ENCODE peak calls at places on chromosome 6, in four cellular contexts. One of them, this sample, is unnamed. For H3K27me3, the result is how much of the 10 kb centered on the place peaks cover.

GRCh38 chr6:43830775-43831174 is 60.8 kb downstream of the VEGFA start:
- DNase-seq in mesendoderm: no peak
- DNase-seq in PC-9: no peak
- DNase-seq in CD8-positive, alpha-beta T cell: no peak
- DNase-seq in this sample: no peak

GRCh38 chr6:166507380-166507779 is 79.1 kb downstream of the RAMACL start:
- DNase-seq in mesendoderm: no peak
- DNase-seq in PC-9: no peak
- DNase-seq in CD8-positive, alpha-beta T cell: no peak
- DNase-seq in this sample: no peak

GRCh38 chr6:152091851-152092341 is 284.4 kb downstream of the ESR1 start:
- DNase-seq in mesendoderm: no peak
- DNase-seq in PC-9: no peak
- DNase-seq in CD8-positive, alpha-beta T cell: no peak
- DNase-seq in this sample: no peak

GRCh38 chr6:21801786-21802610 is 208.4 kb downstream of the SOX4 start:
- DNase-seq in mesendoderm: no peak
- DNase-seq in PC-9: no peak
- DNase-seq in CD8-positive, alpha-beta T cell: no peak
- DNase-seq in this sample: no peak

GRCh38 chr6:169398342-169399105 is 144.9 kb upstream of the THBS2 start:
- DNase-seq in mesendoderm: no peak
- DNase-seq in PC-9: no peak
- DNase-seq in CD8-positive, alpha-beta T cell: no peak
- DNase-seq in this sample: no peak

GRCh38 chr6:43175676-43176422 is 4.8 kb downstream of the SRF start:
- DNase-seq in mesendoderm: no peak
- DNase-seq in PC-9: no peak
- DNase-seq in CD8-positive, alpha-beta T cell: no peak
- DNase-seq in this sample: no peak

GRCh38 chr6:132190097-132190814 is 211.0 kb downstream of the MOXD1 start:
- DNase-seq in mesendoderm: peak
- DNase-seq in PC-9: no peak
- DNase-seq in CD8-positive, alpha-beta T cell: no peak
- DNase-seq in this sample: no peak

GRCh38 chr6:158653577-158654354 is 3.9 kb downstream of the SYTL3 start:
- DNase-seq in mesendoderm: no peak
- DNase-seq in PC-9: no peak
- DNase-seq in CD8-positive, alpha-beta T cell: peak
- DNase-seq in this sample: no peak

GRCh38 chr6:15227827-15228318 is 18.0 kb upstream of the JARID2 start:
- DNase-seq in mesendoderm: peak
- DNase-seq in PC-9: no peak
- DNase-seq in CD8-positive, alpha-beta T cell: no peak
- DNase-seq in this sample: no peak

GRCh38 chr6:31446481-31446880 is 43.1 kb downstream of the MICA start:
- DNase-seq in mesendoderm: no peak
- DNase-seq in PC-9: no peak
- DNase-seq in CD8-positive, alpha-beta T cell: no peak
- DNase-seq in this sample: no peak

GRCh38 chr6:72966628-72967280 is 258.5 kb downstream of the KHDC1L start:
- DNase-seq in mesendoderm: no peak
- DNase-seq in PC-9: no peak
- DNase-seq in CD8-positive, alpha-beta T cell: no peak
- DNase-seq in this sample: no peak

GRCh38 chr6:34241351-34242215 is 4.9 kb downstream of the HMGA1 start:
- DNase-seq in mesendoderm: no peak
- DNase-seq in PC-9: no peak
- DNase-seq in CD8-positive, alpha-beta T cell: no peak
- DNase-seq in this sample: no peak

GRCh38 chr6:80457044-80457933 is 350.8 kb downstream of the BCKDHB start:
- DNase-seq in mesendoderm: peak
- DNase-seq in PC-9: peak
- DNase-seq in CD8-positive, alpha-beta T cell: no peak
- DNase-seq in this sample: no peak

GRCh38 chr6:54353975-54354374 is 45.7 kb downstream of the TINAG start:
- DNase-seq in mesendoderm: no peak
- DNase-seq in PC-9: no peak
- DNase-seq in CD8-positive, alpha-beta T cell: no peak
- DNase-seq in this sample: no peak

GRCh38 chr6:124073021-124073420 is 269.4 kb downstream of the NKAIN2 start:
- DNase-seq in mesendoderm: peak
- DNase-seq in PC-9: no peak
- DNase-seq in CD8-positive, alpha-beta T cell: no peak
- DNase-seq in this sample: no peak

GRCh38 chr6:161411265-161411944 is 137.5 kb upstream of the AGPAT4 start:
- DNase-seq in mesendoderm: no peak
- DNase-seq in PC-9: no peak
- DNase-seq in CD8-positive, alpha-beta T cell: no peak
- DNase-seq in this sample: no peak

GRCh38 chr6:167572841-167573271 is 248.0 kb downstream of the TTLL2 start:
- DNase-seq in mesendoderm: no peak
- DNase-seq in PC-9: no peak
- DNase-seq in CD8-positive, alpha-beta T cell: no peak
- DNase-seq in this sample: no peak

DNA sequence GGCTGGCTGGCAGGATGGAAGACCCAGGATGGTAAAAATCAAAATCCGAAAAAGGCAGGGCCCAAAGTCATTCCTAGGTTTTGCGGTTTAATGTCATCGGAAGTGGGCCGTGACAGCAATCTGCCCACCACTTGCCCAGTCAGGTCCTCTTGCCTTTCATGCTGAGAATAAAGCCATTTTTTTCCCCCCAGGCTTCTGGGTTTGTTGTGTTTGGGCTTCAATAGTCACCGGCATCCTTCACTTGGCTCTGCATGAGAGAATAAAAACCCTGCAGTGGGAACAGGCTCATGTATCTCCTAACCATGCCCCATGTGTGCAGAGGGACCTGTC is 56.1 kb downstream of the MEP1A start:
- DNase-seq in mesendoderm: no peak
- DNase-seq in PC-9: no peak
- DNase-seq in CD8-positive, alpha-beta T cell: no peak
- DNase-seq in this sample: no peak
- H3K4me3 ChIP-seq in mesendoderm: no peak
- H3K4me3 ChIP-seq in PC-9: no peak
- H3K4me3 ChIP-seq in CD8-positive, alpha-beta T cell: no peak
- H3K4me3 ChIP-seq in this sample: no peak

DNA sequence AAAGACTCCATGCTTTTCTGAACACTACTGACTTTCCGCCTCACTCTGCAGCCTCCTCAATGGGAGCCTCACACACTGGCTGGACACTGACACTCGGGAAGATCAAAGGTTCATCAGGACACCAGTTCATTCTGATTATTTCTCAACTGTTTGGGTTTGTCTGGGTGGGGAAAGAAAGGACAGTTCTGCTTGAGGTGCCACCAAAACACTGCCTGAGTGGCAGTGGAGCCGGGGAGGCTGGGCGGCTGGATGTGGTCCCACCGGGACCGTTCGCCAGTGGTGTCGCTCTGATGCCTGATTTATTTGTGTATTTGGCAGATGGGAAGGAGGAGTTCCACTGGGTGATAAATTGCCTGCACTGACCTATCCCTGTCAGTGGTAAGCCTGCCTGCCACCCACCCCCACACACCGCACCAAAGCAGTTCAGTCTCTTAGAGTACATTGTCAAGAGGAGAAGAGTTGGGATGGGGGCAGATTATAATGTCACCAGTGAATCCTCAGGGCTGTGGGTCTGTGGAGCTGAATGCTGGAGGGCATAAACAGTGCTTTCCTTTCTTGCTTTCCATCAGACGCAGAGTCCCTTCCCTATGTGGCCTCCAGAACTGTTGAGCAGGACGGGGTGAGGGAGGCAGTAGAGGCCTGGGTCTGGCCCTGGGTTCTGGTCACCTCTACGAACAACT is 49.8 kb downstream of the EDN1 start:
- DNase-seq in mesendoderm: no peak
- DNase-seq in PC-9: no peak
- DNase-seq in CD8-positive, alpha-beta T cell: no peak
- DNase-seq in this sample: no peak
- H3K27me3 ChIP-seq in mesendoderm: under half
- H3K27me3 ChIP-seq in PC-9: under half
- H3K27me3 ChIP-seq in CD8-positive, alpha-beta T cell: under half
- H3K27me3 ChIP-seq in this sample: under half

DNA sequence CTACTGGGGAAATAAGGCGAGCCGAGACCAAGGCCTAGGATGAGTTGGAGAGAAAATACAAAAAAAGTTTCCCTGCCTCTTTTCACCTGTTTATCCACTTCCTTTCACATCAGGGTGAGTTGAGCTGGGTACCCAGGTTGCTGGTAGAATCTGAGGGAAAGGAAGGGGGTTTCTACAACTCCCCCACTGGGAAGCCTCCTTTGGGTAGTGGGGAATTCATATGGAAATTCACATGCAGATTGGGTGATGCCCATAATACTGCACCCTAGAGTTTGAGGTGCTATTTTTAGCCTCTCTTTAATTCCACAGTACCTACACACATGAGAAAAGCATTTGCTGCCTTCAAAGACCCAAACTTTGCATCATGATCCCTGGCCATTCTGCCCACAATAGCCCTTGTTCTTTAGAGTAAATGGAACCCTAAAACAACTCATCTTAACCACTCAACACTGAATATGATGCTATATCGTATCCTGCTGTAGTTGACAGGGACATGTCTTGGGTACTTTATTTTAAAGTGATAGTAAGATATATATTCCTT is 2.7 kb downstream of the OSTM1 start:
- DNase-seq in mesendoderm: no peak
- DNase-seq in PC-9: no peak
- DNase-seq in CD8-positive, alpha-beta T cell: no peak
- DNase-seq in this sample: no peak
- H3K4me3 ChIP-seq in mesendoderm: no peak
- H3K4me3 ChIP-seq in PC-9: no peak
- H3K4me3 ChIP-seq in CD8-positive, alpha-beta T cell: no peak
- H3K4me3 ChIP-seq in this sample: no peak

GRCh38 chr6:41373919-41374617 is 38.7 kb downstream of the NCR2 start:
- DNase-seq in mesendoderm: peak
- DNase-seq in PC-9: no peak
- DNase-seq in CD8-positive, alpha-beta T cell: no peak
- DNase-seq in this sample: peak

GRCh38 chr6:41373367-41373918 is 38.0 kb downstream of the NCR2 start:
- DNase-seq in mesendoderm: peak
- DNase-seq in PC-9: no peak
- DNase-seq in CD8-positive, alpha-beta T cell: no peak
- DNase-seq in this sample: peak

GRCh38 chr6:41371461-41371991 is 36.1 kb downstream of the NCR2 start:
- DNase-seq in mesendoderm: peak
- DNase-seq in PC-9: no peak
- DNase-seq in CD8-positive, alpha-beta T cell: no peak
- DNase-seq in this sample: peak

GRCh38 chr6:41371992-41372525 is 36.7 kb downstream of the NCR2 start:
- DNase-seq in mesendoderm: peak
- DNase-seq in PC-9: no peak
- DNase-seq in CD8-positive, alpha-beta T cell: no peak
- DNase-seq in this sample: peak

DNA sequence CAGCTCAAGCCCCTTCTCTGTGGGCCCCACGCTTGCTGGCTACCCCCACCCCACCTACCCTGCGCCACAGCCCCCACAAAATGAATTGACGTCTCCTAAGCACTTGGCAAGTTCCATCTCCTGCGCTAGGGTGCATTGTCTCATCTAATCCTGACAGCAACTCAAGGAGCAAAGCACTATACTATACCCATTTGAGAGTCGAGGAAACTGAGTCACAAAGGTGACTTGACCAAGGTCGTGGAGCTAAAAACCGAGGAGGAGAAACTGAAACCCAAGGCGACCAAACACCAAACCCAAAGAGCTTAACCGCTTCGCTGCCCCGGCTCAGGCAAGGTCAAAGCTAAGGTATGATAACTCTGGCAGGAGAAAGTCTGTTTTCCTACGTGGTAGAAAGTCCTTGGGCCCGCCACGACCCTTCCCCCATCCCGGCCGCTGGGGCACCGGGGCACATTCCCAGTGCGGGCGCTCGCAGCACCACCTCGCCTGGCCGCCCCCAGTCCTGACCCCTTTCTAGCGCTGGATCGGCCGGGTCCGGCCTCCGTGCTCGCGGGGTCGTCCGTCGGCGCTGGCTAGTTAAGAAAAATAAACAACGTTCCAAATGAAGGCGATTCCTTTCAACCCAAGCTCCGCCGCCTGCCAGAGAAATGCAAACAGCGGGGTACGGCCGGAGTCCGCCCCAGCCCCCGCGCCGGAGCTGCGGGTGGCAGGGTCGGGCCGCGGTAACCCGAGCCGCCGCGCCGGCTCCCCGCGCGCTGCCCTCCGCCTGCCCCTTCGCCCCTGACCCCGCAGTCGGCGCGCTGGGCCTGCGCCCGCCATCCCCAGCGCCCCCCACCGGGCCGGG is 37.3 kb downstream of the NCR2 start:
- DNase-seq in mesendoderm: peak
- DNase-seq in PC-9: no peak
- DNase-seq in CD8-positive, alpha-beta T cell: no peak
- DNase-seq in this sample: peak
- H3K27me3 ChIP-seq in mesendoderm: under half
- H3K27me3 ChIP-seq in PC-9: under half
- H3K27me3 ChIP-seq in CD8-positive, alpha-beta T cell: under half
- H3K27me3 ChIP-seq in this sample: under half

GRCh38 chr6:1617466-1618304 is 8.0 kb downstream of the FOXC1 start:
- DNase-seq in mesendoderm: no peak
- DNase-seq in PC-9: no peak
- DNase-seq in CD8-positive, alpha-beta T cell: no peak
- DNase-seq in this sample: peak

GRCh38 chr6:1619666-1620503 is 10.2 kb downstream of the FOXC1 start:
- DNase-seq in mesendoderm: peak
- DNase-seq in PC-9: no peak
- DNase-seq in CD8-positive, alpha-beta T cell: no peak
- DNase-seq in this sample: peak

GRCh38 chr6:1618305-1619105 is 8.8 kb downstream of the FOXC1 start:
- DNase-seq in mesendoderm: peak
- DNase-seq in PC-9: no peak
- DNase-seq in CD8-positive, alpha-beta T cell: no peak
- DNase-seq in this sample: no peak

GRCh38 chr6:1620504-1621327 is 11.0 kb downstream of the FOXC1 start:
- DNase-seq in mesendoderm: no peak
- DNase-seq in PC-9: no peak
- DNase-seq in CD8-positive, alpha-beta T cell: no peak
- DNase-seq in this sample: peak

GRCh38 chr6:1619106-1619665 is 9.5 kb downstream of the FOXC1 start:
- DNase-seq in mesendoderm: no peak
- DNase-seq in PC-9: no peak
- DNase-seq in CD8-positive, alpha-beta T cell: no peak
- DNase-seq in this sample: no peak
- H3K4me3 ChIP-seq in mesendoderm: no peak
- H3K4me3 ChIP-seq in PC-9: no peak
- H3K4me3 ChIP-seq in CD8-positive, alpha-beta T cell: no peak
- H3K4me3 ChIP-seq in this sample: no peak

GRCh38 chr6:84645563-84646266 is 118.7 kb downstream of the TBX18 start:
- DNase-seq in mesendoderm: no peak
- DNase-seq in PC-9: no peak
- DNase-seq in CD8-positive, alpha-beta T cell: no peak
- DNase-seq in this sample: no peak
- H3K27me3 ChIP-seq in mesendoderm: under half
- H3K27me3 ChIP-seq in PC-9: under half
- H3K27me3 ChIP-seq in CD8-positive, alpha-beta T cell: under half
- H3K27me3 ChIP-seq in this sample: under half

This sample was measured in Caco-2.